ENCODE peak calls at places on chromosomes 3 and 15, in nine cellular contexts. N is GM23248; B is kidney glomerular epithelial cell; Q is substantia nigra; T is T-helper 2 cell; G is GM20000; U is HEK293T; L is activated CD4-positive, CD25-positive, alpha-beta regulatory T cell; X is central memory CD4-positive, alpha-beta T cell. W is an unnamed sample.

GRCh38 chr3:183733553-183733952 is 36.0 kb downstream of the YEATS2 start:
- DNase-seq in U (no peak), L (no peak), G (no peak), X (no peak), N (no peak), T (no peak), B (no peak), Q (no peak), W (no peak)

GRCh38 chr15:69758291-69758771 is 305.7 kb downstream of the RPLP1 start:
- DNase-seq in B (no peak), N (peak), T (no peak), X (no peak), G (no peak), U (no peak), Q (no peak), L (no peak), W (no peak)

GRCh38 chr3:16467368-16467767 is 46.1 kb downstream of the RFTN1 start:
- DNase-seq in T (peak), U (no peak), X (peak), Q (no peak), N (no peak), B (no peak), L (no peak), G (peak), W (peak)

GRCh38 chr3:69226071-69226470 is 103.7 kb upstream of the LMOD3 start:
- DNase-seq in L (no peak), X (no peak), B (no peak), N (no peak), G (no peak), T (no peak), Q (no peak), U (no peak), W (no peak)

GRCh38 chr3:42092006-42092405 is 849 bp downstream of the TRAK1 start:
- DNase-seq in T (no peak), N (peak), G (peak), Q (no peak), B (no peak), L (no peak), U (no peak), X (no peak), W (peak)

GRCh38 chr3:64214697-64215018 is 10.6 kb downstream of the PRICKLE2 start:
- DNase-seq in T (no peak), Q (no peak), X (no peak), N (peak), B (peak), G (no peak), U (no peak), L (no peak), W (no peak)

GRCh38 chr15:39539973-39540558 is 40.8 kb upstream of the THBS1 start:
- DNase-seq in X (no peak), G (no peak), B (no peak), N (no peak), Q (no peak), T (no peak), L (no peak), U (no peak), W (no peak)

GRCh38 chr15:51367322-51367976 is 26.0 kb downstream of the GLDN start:
- DNase-seq in U (no peak), T (no peak), Q (no peak), X (no peak), N (peak), B (no peak), G (no peak), L (no peak), W (no peak)

GRCh38 chr15:29952245-29952644 is 130.0 kb upstream of the TJP1 start:
- DNase-seq in U (no peak), Q (peak), L (no peak), T (no peak), X (no peak), G (no peak), B (no peak), N (no peak), W (no peak)

GRCh38 chr3:9600597-9600996 is 47.0 kb upstream of the LHFPL4 start:
- DNase-seq in U (no peak), X (no peak), B (no peak), N (peak), Q (no peak), G (no peak), L (no peak), T (no peak), W (peak)

GRCh38 chr15:57947781-57948180 is 117.7 kb downstream of the ALDH1A2 start:
- DNase-seq in Q (no peak), X (no peak), B (no peak), G (no peak), N (peak), U (no peak), L (no peak), T (no peak), W (no peak)

GRCh38 chr3:192847918-192848317 is 69.7 kb downstream of the MB21D2 start:
- DNase-seq in X (no peak), T (no peak), U (no peak), L (no peak), Q (no peak), G (no peak), B (no peak), N (peak), W (peak)

GRCh38 chr15:31296304-31297220 is 30.1 kb upstream of the KLF13 start:
- DNase-seq in G (no peak), B (no peak), L (no peak), T (no peak), N (no peak), X (no peak), U (no peak), Q (no peak), W (no peak)

GRCh38 chr15:72857331-72858065 is 73.9 kb upstream of the ADPGK start:
- DNase-seq in U (no peak), N (no peak), Q (no peak), L (no peak), X (no peak), B (no peak), T (no peak), G (no peak), W (no peak)

GRCh38 chr3:192902481-192903023 is 15.1 kb downstream of the MB21D2 start:
- DNase-seq in L (no peak), G (no peak), B (no peak), N (no peak), U (no peak), X (no peak), Q (no peak), T (no peak), W (no peak)

GRCh38 chr3:37129871-37130270 is 44.5 kb downstream of the LRRFIP2 start:
- DNase-seq in T (no peak), B (no peak), Q (no peak), N (peak), X (no peak), L (no peak), G (no peak), U (no peak), W (peak)

GRCh38 chr15:71151061-71151460 is 35.8 kb downstream of the THSD4 start:
- DNase-seq in Q (no peak), X (no peak), T (no peak), U (no peak), N (peak), L (no peak), G (no peak), B (peak), W (no peak)

GRCh38 chr3:127734754-127735473 is 62.2 kb downstream of the ABTB1 start:
- DNase-seq in L (no peak), G (no peak), X (no peak), N (peak), B (peak), Q (no peak), U (no peak), T (no peak), W (peak)

GRCh38 chr3:118628704-118629341 is 405.8 kb downstream of the IGSF11 start:
- DNase-seq in Q (peak), N (peak), U (peak), T (no peak), X (no peak), G (peak), L (no peak), B (peak), W (peak)

GRCh38 chr15:38991126-38991525 is 426.5 kb upstream of the RASGRP1 start:
- DNase-seq in B (peak), G (no peak), L (no peak), T (no peak), Q (no peak), X (no peak), U (peak), N (peak), W (no peak)

GRCh38 chr3:81173514-81173913 is 587.9 kb downstream of the GBE1 start:
- DNase-seq in L (no peak), X (no peak), B (no peak), Q (no peak), T (no peak), U (peak), G (no peak), N (peak), W (no peak)

GRCh38 chr15:66942649-66943390 is 122.6 kb upstream of the SMAD3 start:
- DNase-seq in N (no peak), T (no peak), Q (no peak), G (no peak), U (no peak), B (no peak), X (no peak), L (no peak), W (no peak)

GRCh38 chr15:87874896-87875661 is 381.5 kb downstream of the NTRK3 start:
- DNase-seq in Q (peak), L (no peak), G (no peak), U (no peak), T (no peak), B (no peak), X (no peak), N (peak), W (no peak)

GRCh38 chr3:69329897-69330296 is 56.0 kb downstream of the FRMD4B start:
- DNase-seq in N (peak), T (no peak), U (no peak), L (no peak), X (no peak), B (peak), G (no peak), Q (no peak), W (no peak)

GRCh38 chr15:95290376-95290973 is 1040.0 kb upstream of the NR2F2 start:
- DNase-seq in G (no peak), L (no peak), B (peak), Q (no peak), X (no peak), U (no peak), T (no peak), N (no peak), W (no peak)

GRCh38 chr3:82707035-82707434 is 945.6 kb upstream of the GBE1 start:
- DNase-seq in G (no peak), L (no peak), T (no peak), X (no peak), B (no peak), Q (no peak), N (no peak), U (no peak), W (peak)

GRCh38 chr3:9780451-9780797 is 10.7 kb upstream of the CAMK1 start:
- DNase-seq in N (no peak), U (no peak), X (no peak), G (no peak), T (no peak), L (no peak), Q (no peak), B (no peak), W (no peak)

GRCh38 chr3:117019082-117019713 is 309.6 kb downstream of the TUSC7 start:
- DNase-seq in Q (peak), T (no peak), N (peak), B (peak), L (no peak), U (no peak), G (peak), X (no peak), W (peak)

GRCh38 chr3:128804817-128805166 is 74.6 kb upstream of the ACAD9 start:
- DNase-seq in U (no peak), T (no peak), Q (no peak), G (no peak), L (no peak), N (no peak), B (peak), X (no peak), W (no peak)

GRCh38 chr3:124256599-124256998 is 264.7 kb upstream of the ROPN1 start:
- DNase-seq in B (no peak), G (no peak), L (no peak), U (no peak), T (no peak), X (no peak), N (no peak), Q (no peak), W (no peak)

GRCh38 chr3:62562596-62562995 is 189.2 kb upstream of the FEZF2 start:
- DNase-seq in B (peak), T (no peak), Q (no peak), G (no peak), U (no peak), L (no peak), X (no peak), N (peak), W (no peak)

GRCh38 chr3:100454684-100455083 is 37.7 kb upstream of the TMEM45A start:
- DNase-seq in T (no peak), U (no peak), N (no peak), B (no peak), X (no peak), Q (no peak), G (no peak), L (no peak), W (no peak)

GRCh38 chr3:134694946-134695543 is 44.2 kb upstream of the KY start:
- DNase-seq in X (no peak), N (no peak), G (no peak), Q (no peak), T (no peak), L (no peak), B (no peak), U (no peak), W (no peak)

GRCh38 chr15:44069489-44069888 is 125.6 kb downstream of the FRMD5 start:
- DNase-seq in T (no peak), G (no peak), Q (no peak), B (no peak), X (no peak), U (no peak), L (no peak), N (no peak), W (no peak)

W was measured in GM12865.